ENCODE peak calls at places on chromosome 2, in seven cellular contexts. J is mesenteric fat pad, W is left ventricle myocardium inferior, A is fibroblast of mammary gland, M is HT-29, G is cardiac fibroblast, E is NCI-H446 treated with DMSO at 0.1 percent for 48 hours. V is an unnamed sample.

GRCh38 chr2:152462591-152463178 is 127.7 kb downstream of the FMNL2 start:
- DNase-seq in A (no peak), G (no peak), J (no peak), M (no peak), E (no peak), W (no peak), V (no peak)

GRCh38 chr2:139394801-139395200 is 614.6 kb upstream of the NXPH2 start:
- DNase-seq in G (no peak), J (no peak), M (no peak), A (no peak), W (no peak), E (no peak), V (no peak)

GRCh38 chr2:119478188-119479065 is 45.9 kb downstream of the SCTR start:
- DNase-seq in J (peak), E (no peak), G (no peak), W (no peak), A (no peak), M (no peak), V (no peak)

GRCh38 chr2:167134381-167135072 is 246.2 kb downstream of the XIRP2 start:
- DNase-seq in A (peak), W (no peak), J (no peak), M (no peak), E (no peak), G (peak), V (no peak)

GRCh38 chr2:120825370-120826259 is 89.9 kb downstream of the GLI2 start:
- DNase-seq in E (peak), G (peak), J (no peak), A (peak), W (peak), M (no peak), V (no peak)

GRCh38 chr2:239018291-239019192 is 170.7 kb downstream of the TWIST2 start:
- DNase-seq in W (no peak), G (no peak), J (peak), A (no peak), M (no peak), E (no peak), V (no peak)

GRCh38 chr2:98445708-98446577 is 1.3 kb downstream of the INPP4A start:
- DNase-seq in A (no peak), M (peak), G (no peak), J (no peak), E (peak), W (no peak), V (no peak)

GRCh38 chr2:237743561-237744269 is 54.9 kb upstream of the RBM44 start:
- DNase-seq in M (no peak), A (peak), J (no peak), E (no peak), G (no peak), W (no peak), V (no peak)

GRCh38 chr2:218230882-218231281 is 13.9 kb downstream of the ARPC2 start:
- DNase-seq in M (peak), J (no peak), G (peak), A (peak), E (no peak), W (no peak), V (no peak)

GRCh38 chr2:112629823-112630222 is 15.9 kb upstream of the SLC20A1 start:
- DNase-seq in J (no peak), A (no peak), G (no peak), W (no peak), E (no peak), M (no peak), V (no peak)

GRCh38 chr2:237122214-237122666 is 36.6 kb downstream of the COPS8 start:
- DNase-seq in E (peak), W (peak), J (no peak), G (peak), M (peak), A (peak), V (no peak)

GRCh38 chr2:46601328-46601963 is 122.1 kb downstream of the TMEM247 start:
- DNase-seq in G (peak), A (peak), E (peak), M (peak), W (no peak), J (no peak), V (no peak)

GRCh38 chr2:120761911-120762310 is 26.2 kb downstream of the GLI2 start:
- DNase-seq in G (no peak), E (no peak), M (no peak), A (no peak), J (peak), W (no peak), V (no peak)

GRCh38 chr2:70380621-70381020 is 78.8 kb upstream of the FAM136A start:
- DNase-seq in J (no peak), A (no peak), G (no peak), E (no peak), W (no peak), M (no peak), V (no peak)